ENCODE peak calls at places on chromosomes 5 and 9, in six cellular contexts. H, W, K, P, N and F are unnamed samples.
A peak's percentile ranks its signal among the peaks of the same experiment; 100 is the strongest.

GRCh38 chr5:58148366-58148765 is 311.5 kb downstream of the PLK2 start:
- DNase-seq in H (no peak), W (no peak), P (no peak), K (no peak), N (no peak), F (no peak)

GRCh38 chr5:92616085-92616484 is 964.9 kb downstream of the NR2F1-AS1 start:
- DNase-seq in H (no peak), K (no peak), N (no peak), W (no peak), P (no peak), F (no peak)

GRCh38 chr9:12697719-12698118 is 4.5 kb downstream of the TYRP1 start:
- DNase-seq in P (no peak), K (no peak), W (no peak), N (no peak), H (no peak), F (peak; percentile 32)

GRCh38 chr9:91771027-91771426 is 179.0 kb downstream of the ROR2 start:
- DNase-seq in H (no peak), W (peak; percentile 55), P (peak; percentile 38), N (peak; percentile 80), K (no peak), F (peak; percentile 68)

GRCh38 chr9:98726735-98727134 is 18.0 kb upstream of the GABBR2 start:
- DNase-seq in K (no peak), W (no peak), N (no peak), H (no peak), P (no peak), F (no peak)

GRCh38 chr5:57277085-57277484 is 103.2 kb downstream of the GPBP1 start:
- DNase-seq in P (no peak), K (no peak), N (no peak), W (peak; percentile 40), H (no peak), F (peak; percentile 35)

GRCh38 chr5:139343476-139343875 is 1.8 kb downstream of the PAIP2 start:
- DNase-seq in P (no peak), K (no peak), H (no peak), N (no peak), W (no peak), F (no peak)

GRCh38 chr5:179610903-179611265 is 12.6 kb downstream of the HNRNPH1 start:
- DNase-seq in N (no peak), W (no peak), P (peak; percentile 2), H (no peak), K (no peak), F (no peak)

GRCh38 chr9:136965771-136966484 is 11.4 kb upstream of the PTGDS start:
- DNase-seq in H (peak; percentile 80), K (no peak), W (no peak), N (no peak), P (no peak), F (no peak)

GRCh38 chr5:149674686-149675085 is 55.4 kb upstream of the PPARGC1B start:
- DNase-seq in W (no peak), N (no peak), K (no peak), H (no peak), P (no peak), F (no peak)

GRCh38 chr5:170791325-170791954 is 7.9 kb downstream of the GABRP start:
- DNase-seq in W (peak; percentile 73), H (no peak), P (peak; percentile 84), K (no peak), N (peak; percentile 48), F (peak; percentile 88)

GRCh38 chr9:85310531-85311070 is 431.2 kb downstream of the AGTPBP1 start:
- DNase-seq in H (no peak), K (no peak), N (no peak), W (no peak), P (no peak), F (no peak)

GRCh38 chr9:20022410-20022809 is 233.6 kb upstream of the SLC24A2 start:
- DNase-seq in H (no peak), W (no peak), K (no peak), N (no peak), P (no peak), F (no peak)

GRCh38 chr5:134003957-134004625 is 684 bp downstream of the VDAC1 start:
- DNase-seq in K (no peak), W (peak; percentile 54), P (peak; percentile 54), H (peak; percentile 74), N (peak; percentile 52), F (peak; percentile 51)

GRCh38 chr5:96066386-96066719 is 104.7 kb upstream of the ELL2 start:
- DNase-seq in K (no peak), W (no peak), H (no peak), N (no peak), P (no peak), F (no peak)

GRCh38 chr5:65796917-65797316 is 74.9 kb downstream of the NLN start:
- DNase-seq in N (no peak), W (no peak), P (no peak), K (no peak), H (no peak), F (no peak)
- TF ChIP-seq CTCF in N (no peak), W (no peak), P (no peak), K (no peak), H (no peak), F (no peak)

GRCh38 chr9:88320748-88321415 is 67.4 kb upstream of the SPIN1 start:
- DNase-seq in N (no peak), K (no peak), P (no peak), W (no peak), H (no peak), F (no peak)

GRCh38 chr9:88326024-88326423 is 62.2 kb upstream of the SPIN1 start:
- DNase-seq in H (no peak), W (no peak), N (no peak), K (no peak), P (no peak), F (no peak)

GRCh38 chr9:88319936-88320747 is 68.1 kb upstream of the SPIN1 start:
- DNase-seq in W (no peak), K (no peak), H (no peak), N (no peak), P (no peak), F (no peak)

GRCh38 chr9:88326936-88327335 is 61.3 kb upstream of the SPIN1 start:
- DNase-seq in W (no peak), N (no peak), H (no peak), P (no peak), K (no peak), F (no peak)

DNA sequence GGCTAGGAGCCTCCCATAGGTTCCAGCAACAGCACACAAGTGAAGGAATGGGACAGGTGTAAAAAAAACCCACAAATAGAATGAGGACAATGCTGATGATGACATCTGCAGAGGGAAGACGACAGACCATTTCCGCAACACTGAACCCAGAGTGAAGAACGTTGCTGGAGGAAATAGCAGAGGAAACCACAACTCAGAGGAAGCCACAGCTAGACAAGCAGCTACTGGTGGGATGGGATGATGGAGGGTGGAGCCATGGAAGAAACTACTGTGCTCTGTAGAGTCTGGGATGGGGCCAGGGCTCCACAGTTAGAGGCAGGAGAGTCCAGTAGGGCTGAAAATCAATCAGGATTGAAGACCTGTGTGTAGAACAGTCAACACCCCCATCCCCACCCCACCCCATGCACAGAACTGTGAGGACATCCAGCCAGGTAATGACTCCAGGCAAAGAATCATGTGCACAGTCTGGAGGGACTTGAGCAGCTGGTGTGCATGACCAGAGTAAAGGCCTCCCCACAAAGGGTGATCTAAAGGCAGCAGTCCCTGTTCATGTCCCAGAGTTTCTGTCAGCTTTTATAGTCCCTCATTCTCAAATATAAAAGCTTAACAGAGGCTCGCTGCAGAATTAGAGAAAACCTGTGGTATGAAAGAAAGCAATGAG is 65.2 kb upstream of the SPIN1 start:
- DNase-seq in H (no peak), K (peak; percentile 34), W (no peak), P (no peak), N (peak; percentile 55), F (no peak)
- TF ChIP-seq CTCF in H (no peak), K (no peak), W (no peak), P (no peak), N (no peak), F (no peak)

GRCh38 chr5:25540628-25541027 is 895.9 kb upstream of the CDH10 start:
- DNase-seq in N (no peak), H (no peak), K (no peak), W (no peak), P (no peak), F (no peak)

DNA sequence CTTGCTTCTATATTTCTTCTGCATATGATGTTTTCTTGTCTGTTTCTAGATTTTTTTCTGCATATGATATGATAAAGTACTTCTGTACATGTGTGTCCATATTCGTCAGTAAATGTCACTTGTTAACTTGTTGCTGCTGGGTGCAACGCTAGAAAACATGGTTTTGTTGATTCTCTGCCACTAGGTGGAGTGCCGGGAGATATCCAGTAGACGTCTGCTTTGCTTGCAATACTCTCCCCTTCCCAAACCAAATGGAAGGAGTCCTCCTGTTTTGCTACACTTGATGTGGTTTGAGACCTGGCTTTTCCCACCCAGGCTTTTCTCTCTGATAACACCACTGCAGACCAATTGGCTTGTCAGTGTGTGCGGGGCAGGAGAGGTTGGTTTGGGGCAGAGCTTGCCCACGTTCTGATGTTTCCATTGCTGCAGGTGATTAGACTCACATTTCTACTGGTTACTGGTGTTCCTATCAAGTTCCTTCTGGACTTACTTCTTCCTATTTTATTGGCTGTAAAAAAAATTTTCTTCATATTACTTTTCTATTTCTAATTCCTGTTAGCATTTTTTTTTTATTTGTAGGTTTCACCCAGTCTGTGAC is 900.0 kb upstream of the CDH10 start:
- DNase-seq in N (peak; percentile 4), P (peak; percentile 57), H (no peak), W (peak; percentile 26), K (no peak), F (peak; percentile 52)
- TF ChIP-seq CTCF in N (peak; percentile 49), P (peak; percentile 58), H (peak; percentile 54), W (peak; percentile 63), K (no peak), F (peak; percentile 31)

GRCh38 chr5:176542135-176542595 is 5.0 kb upstream of the RNF44 start:
- DNase-seq in W (no peak), K (peak; percentile 64), P (peak; percentile 67), H (no peak), N (no peak), F (peak; percentile 25)

GRCh38 chr5:176541338-176542134 is 4.3 kb upstream of the RNF44 start:
- DNase-seq in K (peak; percentile 71), N (peak; percentile 69), P (peak; percentile 81), H (no peak), W (peak; percentile 84), F (peak; percentile 86)

GRCh38 chr5:176543428-176544182 is 5.5 kb upstream of the CDHR2 start:
- DNase-seq in K (peak; percentile 72), N (peak; percentile 61), W (peak; percentile 64), P (peak; percentile 76), H (peak; percentile 70), F (peak; percentile 75)

GRCh38 chr5:176540956-176541337 is 3.7 kb upstream of the RNF44 start:
- DNase-seq in H (no peak), K (no peak), N (no peak), W (no peak), P (no peak), F (no peak)

DNA sequence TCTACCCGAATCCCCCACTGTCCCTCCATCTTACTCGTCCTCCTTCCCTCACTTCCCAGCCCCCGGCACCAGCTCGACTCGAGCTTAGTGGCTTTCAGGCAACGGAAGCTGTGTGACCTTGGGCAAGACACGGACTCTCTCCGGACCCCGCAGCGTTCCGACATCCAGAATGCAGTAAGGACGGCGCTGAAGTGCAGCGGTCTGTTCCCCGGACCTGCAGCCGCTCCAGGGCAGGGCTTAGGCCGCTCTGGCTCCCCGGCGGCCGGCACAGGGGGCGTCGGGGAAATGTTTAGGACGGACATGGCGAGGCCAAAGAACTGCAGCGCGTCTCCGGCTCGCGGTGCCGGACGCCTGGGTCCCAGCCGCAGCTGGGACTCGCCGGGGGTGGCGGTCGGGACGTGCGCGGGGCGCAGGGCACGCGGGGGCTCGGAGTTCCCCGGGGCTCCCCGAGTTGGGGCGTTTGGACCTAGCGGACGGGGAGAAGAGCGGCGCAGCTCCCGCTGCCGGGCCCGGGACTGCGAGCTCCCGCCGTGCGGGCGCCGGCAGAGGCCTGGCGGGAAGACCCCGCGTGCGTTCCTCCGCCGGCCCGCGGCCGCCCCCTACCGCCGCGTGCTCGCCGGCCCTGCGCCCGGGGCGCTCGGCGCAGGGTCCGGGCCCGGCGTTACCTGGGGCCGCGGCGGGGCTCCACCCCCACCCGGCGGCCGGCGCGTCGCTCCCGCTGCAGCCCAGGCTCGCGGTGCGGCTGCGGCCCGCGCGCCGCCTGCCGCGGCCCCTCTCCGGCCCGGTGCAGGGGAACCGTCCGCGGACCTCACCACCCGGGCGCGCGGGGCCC is 5.6 kb upstream of the RNF44 start:
- DNase-seq in W (peak; percentile 38), H (no peak), K (no peak), P (peak; percentile 50), N (no peak), F (peak; percentile 52)
- TF ChIP-seq CTCF in W (peak; percentile 73), H (peak; percentile 47), K (no peak), P (no peak), N (no peak), F (peak; percentile 24)